ENCODE peak calls at places on chromosome 16, in four cellular contexts. One of them, this sample, is unnamed.

GRCh38 chr16:20178297-20178696 is 104.6 kb upstream of the GPR139 start:
- DNase-seq in astrocyte of the cerebellum: no peak
- DNase-seq in heart right ventricle: no peak
- DNase-seq in mucosa of descending colon: no peak
- DNase-seq in this sample: no peak

GRCh38 chr16:14007460-14007859 is 63.7 kb upstream of the MRTFB start:
- DNase-seq in astrocyte of the cerebellum: peak
- DNase-seq in heart right ventricle: no peak
- DNase-seq in mucosa of descending colon: no peak
- DNase-seq in this sample: no peak

GRCh38 chr16:25747160-25747758 is 55.5 kb downstream of the HS3ST4 start:
- DNase-seq in astrocyte of the cerebellum: no peak
- DNase-seq in heart right ventricle: no peak
- DNase-seq in mucosa of descending colon: no peak
- DNase-seq in this sample: no peak

GRCh38 chr16:60304725-60305124 is 1570.6 kb upstream of the GOT2 start:
- DNase-seq in astrocyte of the cerebellum: no peak
- DNase-seq in heart right ventricle: no peak
- DNase-seq in mucosa of descending colon: no peak
- DNase-seq in this sample: no peak

GRCh38 chr16:66155933-66156332 is 210.6 kb upstream of the CDH5 start:
- DNase-seq in astrocyte of the cerebellum: no peak
- DNase-seq in heart right ventricle: no peak
- DNase-seq in mucosa of descending colon: no peak
- DNase-seq in this sample: no peak

GRCh38 chr16:83732536-83732935 is 75.2 kb upstream of the HSBP1 start:
- DNase-seq in astrocyte of the cerebellum: no peak
- DNase-seq in heart right ventricle: no peak
- DNase-seq in mucosa of descending colon: no peak
- DNase-seq in this sample: no peak

GRCh38 chr16:48047755-48048154 is 108.0 kb downstream of the ABCC12 start:
- DNase-seq in astrocyte of the cerebellum: no peak
- DNase-seq in heart right ventricle: no peak
- DNase-seq in mucosa of descending colon: no peak
- DNase-seq in this sample: no peak

GRCh38 chr16:87140211-87141200 is 176.7 kb downstream of the C16orf95 start:
- DNase-seq in astrocyte of the cerebellum: no peak
- DNase-seq in heart right ventricle: no peak
- DNase-seq in mucosa of descending colon: no peak
- DNase-seq in this sample: no peak

GRCh38 chr16:57639172-57639571 is 10.7 kb downstream of the ADGRG1 start:
- DNase-seq in astrocyte of the cerebellum: no peak
- DNase-seq in heart right ventricle: no peak
- DNase-seq in mucosa of descending colon: no peak
- DNase-seq in this sample: peak

GRCh38 chr16:55624696-55625095 is 31.1 kb upstream of the SLC6A2 start:
- DNase-seq in astrocyte of the cerebellum: no peak
- DNase-seq in heart right ventricle: no peak
- DNase-seq in mucosa of descending colon: no peak
- DNase-seq in this sample: no peak

DNA sequence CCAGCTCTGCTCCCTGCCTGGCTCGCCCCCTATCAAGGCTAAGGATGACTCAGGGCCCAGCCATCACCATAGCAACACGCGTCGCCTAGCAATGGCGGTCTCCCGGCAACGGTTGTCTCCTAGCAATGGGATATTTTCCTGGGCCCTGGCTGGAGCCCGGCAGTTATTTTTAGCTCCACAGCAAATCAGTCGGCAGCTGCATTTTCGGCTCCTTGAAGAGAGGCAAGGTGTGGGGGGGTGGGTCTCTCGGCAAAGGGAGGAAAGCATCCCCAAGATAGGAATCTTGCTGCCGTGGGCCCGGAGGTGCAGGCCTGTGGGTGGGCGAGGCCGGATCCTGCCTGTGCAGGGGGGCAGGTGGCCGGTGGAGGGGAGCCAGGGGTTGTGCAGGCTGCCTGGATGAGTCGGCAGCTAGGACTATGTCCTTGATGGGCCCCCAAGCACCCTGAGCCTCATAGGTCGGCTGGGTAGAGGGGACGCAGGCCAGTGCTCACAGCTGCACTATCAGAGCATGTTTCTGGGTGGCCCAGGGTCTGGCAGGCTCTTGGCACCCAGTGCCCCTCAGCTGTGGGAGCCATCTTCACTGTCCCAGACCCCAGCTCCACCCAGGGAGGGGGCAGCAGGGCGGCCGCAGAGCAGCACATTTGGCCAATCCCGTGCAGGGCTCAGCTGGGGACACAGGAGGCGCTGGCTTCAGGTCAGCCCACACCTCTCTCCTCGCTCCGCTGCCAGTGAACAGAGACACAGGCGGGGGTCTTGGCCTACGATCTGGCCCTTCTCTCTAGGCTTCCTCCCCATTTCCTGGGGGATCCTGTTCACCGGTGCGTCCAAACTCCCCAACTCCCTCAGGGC is 4.3 kb upstream of the FBXL16 start:
- DNase-seq in astrocyte of the cerebellum: no peak
- DNase-seq in heart right ventricle: peak
- DNase-seq in mucosa of descending colon: no peak
- DNase-seq in this sample: peak
- TF ChIP-seq CTCF in astrocyte of the cerebellum: no peak
- TF ChIP-seq CTCF in heart right ventricle: no peak
- TF ChIP-seq CTCF in mucosa of descending colon: no peak
- TF ChIP-seq CTCF in this sample: no peak

GRCh38 chr16:67856927-67857546 is 9.5 kb upstream of the CENPT start:
- DNase-seq in astrocyte of the cerebellum: no peak
- DNase-seq in heart right ventricle: no peak
- DNase-seq in mucosa of descending colon: no peak
- DNase-seq in this sample: no peak

GRCh38 chr16:67858448-67858993 is 11.0 kb upstream of the CENPT start:
- DNase-seq in astrocyte of the cerebellum: no peak
- DNase-seq in heart right ventricle: no peak
- DNase-seq in mucosa of descending colon: no peak
- DNase-seq in this sample: no peak

GRCh38 chr16:67860589-67861398 is 12.1 kb upstream of the EDC4 start:
- DNase-seq in astrocyte of the cerebellum: no peak
- DNase-seq in heart right ventricle: no peak
- DNase-seq in mucosa of descending colon: no peak
- DNase-seq in this sample: no peak

GRCh38 chr16:67855789-67856188 is 8.3 kb upstream of the CENPT start:
- DNase-seq in astrocyte of the cerebellum: no peak
- DNase-seq in heart right ventricle: no peak
- DNase-seq in mucosa of descending colon: no peak
- DNase-seq in this sample: no peak

GRCh38 chr16:67857547-67858233 is 10.2 kb upstream of the CENPT start:
- DNase-seq in astrocyte of the cerebellum: peak
- DNase-seq in heart right ventricle: peak
- DNase-seq in mucosa of descending colon: peak
- DNase-seq in this sample: no peak
- TF ChIP-seq CTCF in astrocyte of the cerebellum: no peak
- TF ChIP-seq CTCF in heart right ventricle: no peak
- TF ChIP-seq CTCF in mucosa of descending colon: no peak
- TF ChIP-seq CTCF in this sample: no peak

DNA sequence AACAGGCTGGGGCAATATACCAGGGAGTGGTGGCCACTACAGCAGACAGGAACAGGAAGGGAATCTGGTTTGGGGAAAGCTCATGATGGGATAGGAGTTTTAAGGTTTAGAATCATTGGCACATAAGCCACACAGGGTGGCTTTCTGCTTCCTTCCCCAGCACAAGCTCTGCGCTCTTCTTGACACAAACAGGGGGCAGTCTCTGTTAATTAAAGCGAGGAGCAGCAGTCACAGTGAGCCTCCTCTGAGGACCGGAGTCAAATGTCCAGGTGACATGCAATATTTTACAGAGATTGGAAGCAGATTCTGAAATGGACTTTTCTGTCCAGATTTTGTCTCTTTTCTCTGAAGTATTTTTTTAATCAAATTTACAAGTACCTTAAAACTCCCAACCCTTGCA is 2.8 kb upstream of the SHISA9 start:
- DNase-seq in astrocyte of the cerebellum: no peak
- DNase-seq in heart right ventricle: no peak
- DNase-seq in mucosa of descending colon: no peak
- DNase-seq in this sample: no peak
- TF ChIP-seq CTCF in astrocyte of the cerebellum: no peak
- TF ChIP-seq CTCF in heart right ventricle: no peak
- TF ChIP-seq CTCF in mucosa of descending colon: no peak
- TF ChIP-seq CTCF in this sample: peak

GRCh38 chr16:68778551-68779231 is 41.6 kb downstream of the CDH1 start:
- DNase-seq in astrocyte of the cerebellum: no peak
- DNase-seq in heart right ventricle: no peak
- DNase-seq in mucosa of descending colon: no peak
- DNase-seq in this sample: no peak
- TF ChIP-seq CTCF in astrocyte of the cerebellum: no peak
- TF ChIP-seq CTCF in heart right ventricle: no peak
- TF ChIP-seq CTCF in mucosa of descending colon: no peak
- TF ChIP-seq CTCF in this sample: no peak

DNA sequence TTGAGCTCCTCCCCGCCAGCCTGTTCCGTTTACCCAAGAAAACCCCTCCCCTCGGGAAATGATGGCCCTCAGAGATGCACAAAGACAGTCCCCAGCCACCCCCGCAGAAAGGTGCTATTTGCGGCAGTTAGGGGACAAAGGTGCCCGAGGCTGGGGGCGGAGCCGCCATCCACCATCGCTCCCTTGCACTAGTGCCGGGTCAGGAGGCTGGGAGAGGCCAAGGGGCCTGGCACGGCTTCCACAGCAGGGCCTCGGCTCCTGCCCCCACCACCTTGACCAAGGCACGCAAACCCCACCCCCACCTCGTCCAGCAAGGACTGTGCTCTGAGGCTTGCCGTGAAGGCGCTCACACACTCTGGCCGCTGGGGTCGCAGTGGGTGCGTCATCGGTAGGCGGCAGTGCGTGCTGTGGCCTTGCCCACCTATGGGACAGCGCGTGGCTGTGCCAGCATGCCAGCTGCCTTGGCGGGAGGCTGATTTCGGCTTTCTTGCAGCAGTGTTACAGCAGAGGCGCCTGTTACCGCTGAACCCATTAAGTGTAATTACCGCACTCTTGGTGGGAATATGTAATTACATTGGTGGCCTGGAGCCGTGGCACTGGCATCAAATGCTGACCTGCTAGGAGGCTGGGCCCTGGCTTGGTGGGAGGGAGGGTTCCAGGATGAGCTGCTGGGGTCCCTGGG is 31.8 kb downstream of the TPSG1 start:
- DNase-seq in astrocyte of the cerebellum: no peak
- DNase-seq in heart right ventricle: no peak
- DNase-seq in mucosa of descending colon: no peak
- DNase-seq in this sample: no peak
- TF ChIP-seq CTCF in astrocyte of the cerebellum: no peak
- TF ChIP-seq CTCF in heart right ventricle: no peak
- TF ChIP-seq CTCF in mucosa of descending colon: no peak
- TF ChIP-seq CTCF in this sample: peak

GRCh38 chr16:67661864-67662652 is 1.3 kb downstream of the PARD6A start:
- DNase-seq in astrocyte of the cerebellum: no peak
- DNase-seq in heart right ventricle: no peak
- DNase-seq in mucosa of descending colon: no peak
- DNase-seq in this sample: no peak

GRCh38 chr16:67661101-67661661 is 421 bp downstream of the PARD6A start:
- DNase-seq in astrocyte of the cerebellum: peak
- DNase-seq in heart right ventricle: no peak
- DNase-seq in mucosa of descending colon: peak
- DNase-seq in this sample: no peak

GRCh38 chr16:67658849-67659674 is 998 bp downstream of the ACD start:
- DNase-seq in astrocyte of the cerebellum: no peak
- DNase-seq in heart right ventricle: no peak
- DNase-seq in mucosa of descending colon: no peak
- DNase-seq in this sample: no peak

GRCh38 chr16:67659675-67660563 is at the start of gene ACD:
- DNase-seq in astrocyte of the cerebellum: peak
- DNase-seq in heart right ventricle: peak
- DNase-seq in mucosa of descending colon: peak
- DNase-seq in this sample: peak

DNA sequence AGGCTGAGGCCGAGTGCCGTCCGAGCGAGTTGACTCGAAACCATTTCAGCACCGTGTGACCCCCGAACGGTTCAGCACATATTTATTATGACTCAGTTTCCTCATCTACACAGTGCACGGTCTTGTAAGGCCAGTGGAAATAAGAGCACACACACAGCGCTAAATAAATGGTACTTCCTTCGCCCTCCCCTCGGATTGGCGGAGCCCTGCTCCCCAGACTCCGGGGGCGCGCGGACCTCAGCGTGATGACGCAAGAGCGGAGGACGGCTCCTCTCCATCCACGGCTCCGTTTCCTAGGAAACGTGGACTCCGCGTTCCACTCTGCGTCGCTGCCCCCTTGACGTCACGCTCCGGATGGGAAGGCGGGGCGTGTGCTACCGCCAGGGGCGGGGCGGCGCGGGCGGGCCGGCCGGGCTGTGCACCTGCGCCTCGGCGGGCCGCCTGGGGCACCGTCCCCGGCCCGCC is at the start of gene PARD6A:
- DNase-seq in astrocyte of the cerebellum: peak
- DNase-seq in heart right ventricle: peak
- DNase-seq in mucosa of descending colon: peak
- DNase-seq in this sample: peak
- TF ChIP-seq CTCF in astrocyte of the cerebellum: no peak
- TF ChIP-seq CTCF in heart right ventricle: no peak
- TF ChIP-seq CTCF in mucosa of descending colon: no peak
- TF ChIP-seq CTCF in this sample: no peak

GRCh38 chr16:5480796-5481195 is 383.2 kb upstream of the EEF2KMT start:
- DNase-seq in astrocyte of the cerebellum: no peak
- DNase-seq in heart right ventricle: no peak
- DNase-seq in mucosa of descending colon: no peak
- DNase-seq in this sample: no peak
- TF ChIP-seq CTCF in astrocyte of the cerebellum: no peak
- TF ChIP-seq CTCF in heart right ventricle: no peak
- TF ChIP-seq CTCF in mucosa of descending colon: no peak
- TF ChIP-seq CTCF in this sample: no peak

GRCh38 chr16:8936421-8936820 is 27.3 kb downstream of the USP7 start:
- DNase-seq in astrocyte of the cerebellum: peak
- DNase-seq in heart right ventricle: no peak
- DNase-seq in mucosa of descending colon: peak
- DNase-seq in this sample: no peak
- TF ChIP-seq CTCF in astrocyte of the cerebellum: peak
- TF ChIP-seq CTCF in heart right ventricle: peak
- TF ChIP-seq CTCF in mucosa of descending colon: peak
- TF ChIP-seq CTCF in this sample: peak

GRCh38 chr16:9049241-9049640 is 42.2 kb upstream of the HAPSTR1 start:
- DNase-seq in astrocyte of the cerebellum: no peak
- DNase-seq in heart right ventricle: no peak
- DNase-seq in mucosa of descending colon: no peak
- DNase-seq in this sample: no peak

GRCh38 chr16:9053006-9053601 is 38.3 kb upstream of the HAPSTR1 start:
- DNase-seq in astrocyte of the cerebellum: peak
- DNase-seq in heart right ventricle: peak
- DNase-seq in mucosa of descending colon: peak
- DNase-seq in this sample: no peak

GRCh38 chr16:9047689-9048301 is 43.6 kb upstream of the HAPSTR1 start:
- DNase-seq in astrocyte of the cerebellum: peak
- DNase-seq in heart right ventricle: peak
- DNase-seq in mucosa of descending colon: peak
- DNase-seq in this sample: no peak

GRCh38 chr16:9048302-9048700 is 43.1 kb upstream of the HAPSTR1 start:
- DNase-seq in astrocyte of the cerebellum: no peak
- DNase-seq in heart right ventricle: no peak
- DNase-seq in mucosa of descending colon: no peak
- DNase-seq in this sample: no peak

GRCh38 chr16:9050102-9050830 is 41.2 kb upstream of the HAPSTR1 start:
- DNase-seq in astrocyte of the cerebellum: no peak
- DNase-seq in heart right ventricle: no peak
- DNase-seq in mucosa of descending colon: no peak
- DNase-seq in this sample: no peak
- TF ChIP-seq CTCF in astrocyte of the cerebellum: peak
- TF ChIP-seq CTCF in heart right ventricle: peak
- TF ChIP-seq CTCF in mucosa of descending colon: peak
- TF ChIP-seq CTCF in this sample: peak